ENCODE peak calls at places on chromosomes 6 and 20, in six cellular contexts. W is OCI-LY7, L is SK-N-SH, Z is MM.1S, P is GM23248, T is HCT116. R is an unnamed sample.

GRCh38 chr20:39263076-39263475 is 300.9 kb downstream of the DHX35 start:
- DNase-seq in W (no peak), L (no peak), Z (no peak), P (peak; percentile 41), T (no peak), R (no peak)

GRCh38 chr20:12152996-12153395 is 235.3 kb downstream of the BTBD3 start:
- DNase-seq in W (no peak), L (no peak), Z (no peak), P (no peak), T (no peak), R (no peak)

GRCh38 chr6:56668158-56668557 is 25.5 kb upstream of the DST start:
- DNase-seq in W (no peak), L (no peak), Z (no peak), P (no peak), T (no peak), R (no peak)

GRCh38 chr6:168320661-168321060 is 1.1 kb upstream of the DACT2 start:
- DNase-seq in W (no peak), L (no peak), Z (no peak), P (no peak), T (no peak), R (no peak)

GRCh38 chr20:34579936-34580587 is 21.5 kb downstream of the MAP1LC3A start:
- DNase-seq in W (peak; percentile 72), L (no peak), Z (peak; percentile 78), P (peak; percentile 50), T (no peak), R (no peak)

GRCh38 chr6:154703094-154703493 is 30.1 kb upstream of the SCAF8 start:
- DNase-seq in W (no peak), L (no peak), Z (no peak), P (no peak), T (no peak), R (no peak)

GRCh38 chr6:29499704-29500103 is 11.9 kb upstream of the MAS1L start:
- DNase-seq in W (no peak), L (no peak), Z (no peak), P (no peak), T (no peak), R (no peak)

GRCh38 chr6:158972241-158973233 is 27.5 kb downstream of the RSPH3 start:
- DNase-seq in W (peak; percentile 77), L (peak; percentile 47), Z (peak; percentile 34), P (peak; percentile 77), T (peak; percentile 55), R (peak; percentile 74)

GRCh38 chr6:149098700-149099276 is 218.7 kb upstream of the TAB2 start:
- DNase-seq in W (no peak), L (no peak), Z (no peak), P (no peak), T (no peak), R (no peak)

GRCh38 chr20:61192254-61192950 is 59.7 kb upstream of the CDH4 start:
- DNase-seq in W (no peak), L (no peak), Z (no peak), P (no peak), T (no peak), R (no peak)

GRCh38 chr6:149563928-149564325 is 2.2 kb upstream of the GINM1 start:
- DNase-seq in W (no peak), L (no peak), Z (no peak), P (no peak), T (no peak), R (no peak)

GRCh38 chr6:7138921-7139358 is 31.2 kb downstream of the RREB1 start:
- DNase-seq in W (no peak), L (no peak), Z (no peak), P (no peak), T (peak; percentile 37), R (peak; percentile 58)

GRCh38 chr6:1825926-1826325 is 216.2 kb downstream of the FOXC1 start:
- DNase-seq in W (no peak), L (no peak), Z (no peak), P (peak; percentile 33), T (no peak), R (no peak)

GRCh38 chr6:118524686-118525085 is 23.4 kb upstream of the PLN start:
- DNase-seq in W (no peak), L (no peak), Z (no peak), P (no peak), T (no peak), R (peak; percentile 12)

GRCh38 chr20:50690562-50690978 is 772 bp downstream of the RIPOR3 start:
- DNase-seq in W (no peak), L (no peak), Z (no peak), P (no peak), T (no peak), R (no peak)
- TF ChIP-seq EZH2phosphoT487 in W (no peak), L (no peak), Z (no peak), P (no peak), T (no peak), R (no peak)

GRCh38 chr6:27451660-27452390 is 21.1 kb downstream of the ZNF184 start:
- DNase-seq in W (no peak), L (no peak), Z (no peak), P (no peak), T (no peak), R (no peak)

GRCh38 chr6:27448456-27448855 is 24.4 kb downstream of the ZNF184 start:
- DNase-seq in W (no peak), L (no peak), Z (no peak), P (no peak), T (no peak), R (no peak)

DNA sequence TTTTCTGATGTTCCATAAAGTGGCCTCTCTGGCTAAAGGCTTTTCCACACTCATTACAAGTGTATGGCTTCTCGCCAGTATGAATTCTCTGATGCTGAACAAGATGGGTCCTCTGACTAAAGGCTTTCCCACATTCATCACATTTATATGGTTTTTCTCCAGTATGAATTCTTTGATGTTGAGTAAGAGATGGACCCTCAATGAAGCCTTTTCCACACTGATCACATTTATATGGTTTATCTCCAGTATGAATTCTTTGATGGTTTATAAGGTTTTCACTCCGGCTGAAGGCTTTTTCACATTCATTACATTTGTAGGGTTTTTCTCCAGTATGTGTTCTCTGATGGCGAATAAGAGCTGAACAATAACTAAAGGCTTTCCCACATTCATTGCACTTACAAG is 20.4 kb downstream of the ZNF184 start:
- DNase-seq in W (peak; percentile 26), L (no peak), Z (no peak), P (peak; percentile 14), T (no peak), R (no peak)
- H3K9me3 ChIP-seq in W (peaks cover 93% of the 10 kb centered on the region), L (peaks cover 60% of the 10 kb centered on the region), Z (peaks cover 5% of the 10 kb centered on the region), P (peaks cover 8% of the 10 kb centered on the region), T (peaks cover 65% of the 10 kb centered on the region), R (peaks cover 92% of the 10 kb centered on the region)

GRCh38 chr20:32737371-32738223 is 5.7 kb downstream of the COMMD7 start:
- DNase-seq in W (no peak), L (no peak), Z (no peak), P (peak; percentile 78), T (no peak), R (no peak)
- H3K4me2 ChIP-seq in W (no peak overlapping the region), L (peak overlapping the region; percentile 51), Z (no peak overlapping the region), P (peak overlapping the region; percentile 49), T (no peak overlapping the region), R (no peak overlapping the region)

DNA sequence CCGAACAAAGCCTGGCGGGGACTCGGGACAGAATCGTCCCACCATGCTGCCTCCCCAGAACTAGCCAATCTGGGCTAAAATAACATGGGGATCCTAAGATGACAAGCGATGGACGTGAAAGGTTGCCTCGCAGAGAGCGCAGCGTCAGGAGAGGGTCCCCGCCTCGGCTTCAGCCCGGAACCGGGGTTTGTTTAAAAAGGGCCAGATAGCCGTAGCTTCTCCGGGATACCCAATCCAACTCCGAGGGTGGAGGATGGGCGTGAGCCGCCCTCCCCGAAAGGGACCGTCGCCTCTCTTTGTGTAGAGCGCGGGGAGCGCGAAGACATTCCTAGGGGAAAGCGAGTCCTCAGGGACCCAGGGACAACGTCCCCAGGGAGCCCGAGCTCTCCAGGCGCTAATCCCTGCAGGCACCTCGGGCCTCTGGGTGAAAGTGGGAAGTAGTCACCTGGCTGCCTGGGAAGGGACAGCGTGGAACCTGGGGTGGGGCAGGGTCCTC is 640 bp downstream of the CD24 start:
- DNase-seq in W (peak; percentile 67), L (no peak), Z (no peak), P (peak; percentile 4), T (no peak), R (peak; percentile 50)
- TF ChIP-seq EZH2phosphoT487 in W (no peak), L (peak; percentile 87), Z (no peak), P (no peak), T (no peak), R (no peak)

GRCh38 chr6:137185290-137185689 is 11.8 kb upstream of the IL22RA2 start:
- DNase-seq in W (no peak), L (no peak), Z (no peak), P (no peak), T (no peak), R (no peak)
- H3K9me3 ChIP-seq in W (peaks cover 56% of the 10 kb centered on the region), L (peaks cover 15% of the 10 kb centered on the region), Z (no peaks in the 10 kb centered on the region), P (peaks cover 3% of the 10 kb centered on the region), T (peaks cover 3% of the 10 kb centered on the region), R (peaks cover 21% of the 10 kb centered on the region)